ENCODE peak calls at places on chromosome 19, in eight cellular contexts. E, T, F, H, B, I, A and Y are unnamed samples.
A peak's percentile ranks its signal among the peaks of the same experiment; 100 is the strongest.

GRCh38 chr19:39848392-39848791 is 2.2 kb upstream of the FBL start:
- DNase-seq in E (no peak), T (no peak), F (no peak), H (no peak), B (no peak), I (no peak), A (no peak), Y (no peak)

GRCh38 chr19:2103308-2103707 is 6.6 kb downstream of the IZUMO4 start:
- DNase-seq in E (no peak), T (no peak), F (no peak), H (no peak), B (no peak), I (no peak), A (no peak), Y (no peak)

GRCh38 chr19:2552859-2553258 is 76.9 kb downstream of the GADD45B start:
- DNase-seq in E (no peak), T (no peak), F (no peak), H (peak; percentile 36), B (no peak), I (peak; percentile 15), A (no peak), Y (no peak)

GRCh38 chr19:9309139-9309973 is at the start of gene ZNF699:
- DNase-seq in E (peak; percentile 96), T (peak; percentile 99), F (peak; percentile 97), H (peak; percentile 99), B (peak; percentile 99), I (peak; percentile 99), A (peak; percentile 99), Y (peak; percentile 96)

GRCh38 chr19:51131780-51132680 is 7.3 kb downstream of the SIGLEC9 start:
- DNase-seq in E (no peak), T (peak; percentile 59), F (peak; percentile 60), H (peak; percentile 77), B (peak; percentile 83), I (peak; percentile 69), A (peak; percentile 56), Y (no peak)

GRCh38 chr19:5141278-5141925 is 172.5 kb downstream of the KDM4B start:
- DNase-seq in E (no peak), T (no peak), F (no peak), H (no peak), B (no peak), I (no peak), A (no peak), Y (no peak)

GRCh38 chr19:42092350-42092749 is 16.4 kb downstream of the ZNF574 start:
- DNase-seq in E (no peak), T (peak; percentile 82), F (no peak), H (no peak), B (no peak), I (no peak), A (peak; percentile 45), Y (no peak)

GRCh38 chr19:23318143-23318542 is 67.9 kb upstream of the ZNF724 start:
- DNase-seq in E (no peak), T (no peak), F (no peak), H (no peak), B (no peak), I (no peak), A (no peak), Y (no peak)

GRCh38 chr19:10505583-10506229 is 2.5 kb upstream of the KEAP1 start:
- DNase-seq in E (peak; percentile 82), T (peak; percentile 94), F (peak; percentile 64), H (peak; percentile 87), B (peak; percentile 76), I (peak; percentile 71), A (peak; percentile 85), Y (peak; percentile 64)

GRCh38 chr19:17294051-17294891 is 9.0 kb downstream of the ABHD8 start:
- DNase-seq in E (peak; percentile 61), T (peak; percentile 82), F (no peak), H (peak; percentile 62), B (no peak), I (no peak), A (no peak), Y (no peak)

GRCh38 chr19:10074153-10074552 is 12.0 kb upstream of the SHFL start:
- DNase-seq in E (no peak), T (peak; percentile 68), F (peak; percentile 41), H (no peak), B (no peak), I (no peak), A (no peak), Y (no peak)

GRCh38 chr19:51552996-51553725 is 17.9 kb upstream of the ZNF175 start:
- DNase-seq in E (peak; percentile 61), T (peak; percentile 97), F (peak; percentile 33), H (peak; percentile 71), B (no peak), I (peak; percentile 72), A (peak; percentile 45), Y (no peak)

GRCh38 chr19:17863520-17864182 is 3.9 kb downstream of the RPL18A start:
- DNase-seq in E (no peak), T (no peak), F (no peak), H (no peak), B (no peak), I (no peak), A (no peak), Y (no peak)

GRCh38 chr19:18436651-18437478 is 1.1 kb downstream of the ISYNA1 start:
- DNase-seq in E (peak; percentile 73), T (peak; percentile 96), F (peak; percentile 84), H (peak; percentile 82), B (peak; percentile 77), I (peak; percentile 82), A (peak; percentile 75), Y (no peak)

GRCh38 chr19:52991021-52991420 is 22.7 kb upstream of the ERVV-1 start:
- DNase-seq in E (no peak), T (no peak), F (no peak), H (no peak), B (no peak), I (no peak), A (no peak), Y (no peak)

GRCh38 chr19:55264531-55264930 is 5.7 kb upstream of the PPP6R1 start:
- DNase-seq in E (no peak), T (no peak), F (no peak), H (no peak), B (no peak), I (no peak), A (no peak), Y (no peak)

DNA sequence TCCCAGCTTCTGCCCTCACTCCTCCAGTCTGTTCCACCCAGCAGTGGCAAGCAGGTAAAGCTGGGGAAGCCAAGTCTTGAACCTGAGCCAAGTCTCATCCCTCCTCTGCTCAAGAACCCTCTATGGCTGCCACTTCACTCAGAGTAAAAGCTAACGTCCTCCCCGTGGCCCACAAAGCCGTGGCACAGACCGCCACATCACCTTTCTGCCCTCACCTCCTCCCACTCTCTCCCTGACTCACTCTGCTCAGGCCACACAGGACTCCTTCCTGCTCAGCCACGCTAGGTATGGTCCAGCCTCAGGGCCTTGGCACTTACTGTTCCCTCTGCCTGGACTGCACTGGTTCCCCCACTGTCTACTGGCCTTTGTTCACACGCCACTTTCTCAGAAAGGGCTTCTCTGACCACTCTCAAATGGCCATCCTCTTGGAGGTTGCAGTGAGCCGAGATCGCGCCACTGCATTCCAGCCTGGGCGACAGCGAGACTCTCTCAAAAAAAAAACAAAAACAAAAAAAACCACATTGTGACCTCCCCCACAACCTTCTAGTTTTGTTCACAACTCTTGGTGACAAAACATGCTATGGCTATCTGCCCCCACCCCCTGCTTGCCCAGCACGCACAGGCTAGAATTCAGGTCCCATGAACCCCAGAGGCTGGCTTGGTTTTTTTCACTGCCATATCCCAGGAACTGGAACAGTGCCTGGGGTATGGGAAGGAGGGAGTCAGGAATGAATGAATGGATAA is 15.8 kb downstream of the NDUFB7 start:
- DNase-seq in E (no peak), T (no peak), F (no peak), H (no peak), B (no peak), I (no peak), A (no peak), Y (no peak)
- H3K4me3 ChIP-seq in E (no peak overlapping the region), T (no peak overlapping the region), F (no peak overlapping the region), H (peak overlapping the region; percentile 22), B (peak overlapping the region; percentile 18), I (peak overlapping the region; percentile 40), A (peak overlapping the region; percentile 9), Y (peak overlapping the region; percentile 53)

GRCh38 chr19:35139618-35139943 is 957 bp downstream of the FXYD1 start:
- DNase-seq in E (no peak), T (no peak), F (no peak), H (no peak), B (peak; percentile 72), I (no peak), A (no peak), Y (no peak)
- H3K27ac ChIP-seq in E (peak overlapping the region; percentile 84), T (no peak overlapping the region), F (peak overlapping the region; percentile 43), H (peak overlapping the region; percentile 82), B (peak overlapping the region; percentile 95), I (peak overlapping the region; percentile 97), A (peak overlapping the region; percentile 76), Y (peak overlapping the region; percentile 84)

GRCh38 chr19:643736-644135 is 4.1 kb downstream of the FGF22 start:
- DNase-seq in E (no peak), T (no peak), F (no peak), H (no peak), B (no peak), I (no peak), A (no peak), Y (no peak)
- TF ChIP-seq CTCF in E (no peak), T (no peak), F (no peak), H (no peak), B (no peak), I (no peak), A (no peak), Y (no peak)

GRCh38 chr19:38320969-38321339 is 1.3 kb downstream of the KCNK6 start:
- DNase-seq in E (no peak), T (no peak), F (no peak), H (no peak), B (no peak), I (no peak), A (no peak), Y (no peak)

GRCh38 chr19:38317104-38317612 is 1.4 kb upstream of the YIF1B start:
- DNase-seq in E (no peak), T (no peak), F (no peak), H (no peak), B (no peak), I (no peak), A (no peak), Y (no peak)

GRCh38 chr19:38321646-38322323 is 2.1 kb downstream of the KCNK6 start:
- DNase-seq in E (no peak), T (no peak), F (peak; percentile 25), H (no peak), B (peak; percentile 68), I (peak; percentile 80), A (no peak), Y (no peak)

GRCh38 chr19:38318595-38319142 is 976 bp upstream of the KCNK6 start:
- DNase-seq in E (no peak), T (no peak), F (peak; percentile 44), H (no peak), B (no peak), I (peak; percentile 55), A (no peak), Y (no peak)

DNA sequence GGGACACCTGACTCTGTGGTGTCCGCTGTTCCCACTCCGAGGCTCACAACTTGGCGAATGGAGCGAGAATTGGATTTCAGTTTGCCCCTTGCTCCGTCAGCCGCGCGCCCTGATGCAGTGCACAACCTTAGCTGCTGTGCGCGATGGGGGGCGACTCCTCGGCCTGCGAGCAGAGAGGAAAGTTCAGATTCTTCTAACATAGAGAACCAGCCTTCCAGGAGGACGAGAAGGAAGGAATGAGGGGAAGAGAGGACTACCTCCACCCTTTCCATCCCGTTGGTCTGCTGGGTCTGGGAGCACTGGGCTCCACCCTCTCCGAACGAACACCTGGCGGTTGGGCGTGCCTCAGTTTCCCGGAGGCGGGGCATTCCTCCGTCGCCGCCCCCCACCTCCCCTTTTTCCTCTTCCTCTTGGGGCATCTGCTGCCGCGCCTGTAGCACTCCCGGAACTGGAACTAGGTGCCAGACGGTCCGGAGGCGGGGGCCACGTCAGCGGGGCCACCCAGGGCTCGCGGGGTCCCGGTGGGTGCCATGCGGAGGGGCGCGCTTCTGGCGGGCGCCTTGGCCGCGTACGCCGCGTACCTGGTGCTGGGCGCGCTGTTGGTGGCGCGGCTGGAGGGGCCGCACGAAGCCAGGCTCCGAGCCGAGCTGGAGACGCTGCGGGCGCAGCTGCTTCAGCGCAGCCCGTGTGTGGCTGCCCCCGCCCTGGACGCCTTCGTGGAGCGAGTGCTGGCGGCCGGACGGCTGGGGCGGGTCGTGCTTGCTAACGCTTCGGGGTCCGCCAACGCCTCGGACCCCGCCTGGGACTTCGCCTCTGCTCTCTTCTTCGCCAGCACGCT is at the start of gene KCNK6:
- DNase-seq in E (peak; percentile 82), T (peak; percentile 77), F (peak; percentile 8), H (peak; percentile 73), B (no peak), I (peak; percentile 46), A (peak; percentile 70), Y (no peak)
- H3K4me3 ChIP-seq in E (peak within 1 kb of the TSS; percentile 83), T (peak within 1 kb of the TSS; percentile 89), F (peak within 1 kb of the TSS; percentile 64), H (peak within 1 kb of the TSS; percentile 75), B (peak within 1 kb of the TSS; percentile 79), I (peak within 1 kb of the TSS; percentile 83), A (peak within 1 kb of the TSS; percentile 67), Y (peak within 1 kb of the TSS; percentile 76)